ENCODE peak calls at places on chromosomes 3 and 15, in ten cellular contexts. D is activated naive CD8-positive, alpha-beta T cell treated with anti-CD3 and anti-CD28 coated beads, Interleukin-2, amount 10 ng/mL, durations not matched to agents 7 days and 5 days; U is CD4-positive, alpha-beta T cell; R is LoVo; C is cardiac fibroblast; X is endothelial cell; H is hypothalamus; G is NCI-H226; M is left ventricle myocardium inferior; B is IMR-90. K is an unnamed sample.

GRCh38 chr3:14131134-14131533 is 6.3 kb downstream of the TMEM43 start:
- DNase-seq in D (no peak), U (no peak), R (no peak), C (no peak), X (no peak), H (no peak), G (no peak), M (no peak), B (no peak), K (no peak)

GRCh38 chr3:20529911-20530310 is 343.9 kb upstream of the SGO1 start:
- DNase-seq in D (no peak), U (no peak), R (no peak), C (no peak), X (no peak), H (no peak), G (no peak), M (no peak), B (no peak), K (no peak)

GRCh38 chr3:122183893-122184590 is 574 bp downstream of the CASR start:
- DNase-seq in D (no peak), U (no peak), R (no peak), C (no peak), X (peak; percentile 5), H (no peak), G (no peak), M (no peak), B (no peak), K (peak; percentile 35)

GRCh38 chr3:6781103-6781502 is 79.8 kb upstream of the GRM7 start:
- DNase-seq in D (no peak), U (no peak), R (no peak), C (no peak), X (no peak), H (no peak), G (no peak), M (no peak), B (no peak), K (no peak)

GRCh38 chr15:31222769-31223345 is 103.8 kb upstream of the KLF13 start:
- DNase-seq in D (no peak), U (no peak), R (no peak), C (no peak), X (no peak), H (no peak), G (no peak), M (no peak), B (no peak), K (no peak)

GRCh38 chr15:90165659-90166489 is 35.3 kb upstream of the SEMA4B start:
- DNase-seq in D (no peak), U (no peak), R (peak; percentile 99), C (peak; percentile 98), X (no peak), H (no peak), G (peak; percentile 100), M (no peak), B (peak; percentile 100), K (peak; percentile 42)

GRCh38 chr3:40639006-40639405 is 114.2 kb downstream of the ZNF621 start:
- DNase-seq in D (no peak), U (no peak), R (no peak), C (no peak), X (no peak), H (no peak), G (no peak), M (no peak), B (no peak), K (no peak)

GRCh38 chr3:132134611-132135010 is 99.8 kb upstream of the CPNE4 start:
- DNase-seq in D (no peak), U (no peak), R (no peak), C (peak; percentile 93), X (no peak), H (no peak), G (peak; percentile 88), M (no peak), B (peak; percentile 95), K (no peak)

GRCh38 chr3:66107855-66108254 is 69.1 kb upstream of the MAGI1 start:
- DNase-seq in D (no peak), U (no peak), R (no peak), C (peak; percentile 89), X (no peak), H (no peak), G (no peak), M (no peak), B (peak; percentile 50), K (peak; percentile 73)

GRCh38 chr3:127777861-127778711 is 44.2 kb downstream of the MGLL start:
- DNase-seq in D (no peak), U (no peak), R (peak; percentile 19), C (no peak), X (no peak), H (no peak), G (no peak), M (no peak), B (no peak), K (no peak)

GRCh38 chr15:44193651-44194396 is 1.2 kb downstream of the FRMD5 start:
- DNase-seq in D (no peak), U (no peak), R (peak; percentile 9), C (peak; percentile 51), X (peak; percentile 7), H (no peak), G (peak; percentile 51), M (no peak), B (peak; percentile 55), K (peak; percentile 47)

GRCh38 chr15:39079296-39079834 is 501.5 kb upstream of the THBS1 start:
- DNase-seq in D (no peak), U (no peak), R (peak; percentile 26), C (peak; percentile 77), X (no peak), H (no peak), G (peak; percentile 82), M (no peak), B (peak; percentile 94), K (no peak)

GRCh38 chr15:78320173-78320572 is 20.0 kb upstream of the CRABP1 start:
- DNase-seq in D (no peak), U (no peak), R (no peak), C (no peak), X (no peak), H (no peak), G (no peak), M (no peak), B (no peak), K (no peak)

GRCh38 chr15:20295238-20295811 is 246.3 kb downstream of the GOLGA6L6 start:
- DNase-seq in D (no peak), U (no peak), R (no peak), C (no peak), X (no peak), H (no peak), G (no peak), M (no peak), B (no peak), K (no peak)

GRCh38 chr3:72722930-72723726 is 125.1 kb downstream of the SHQ1 start:
- DNase-seq in D (no peak), U (no peak), R (no peak), C (peak; percentile 67), X (no peak), H (no peak), G (no peak), M (peak; percentile 23), B (peak; percentile 73), K (no peak)

GRCh38 chr15:33860749-33861148 is 107.5 kb upstream of the CHRM5 start:
- DNase-seq in D (no peak), U (no peak), R (no peak), C (peak; percentile 70), X (no peak), H (no peak), G (peak; percentile 52), M (no peak), B (peak; percentile 61), K (no peak)

GRCh38 chr3:135807879-135808278 is 157.6 kb upstream of the PPP2R3A start:
- DNase-seq in D (no peak), U (no peak), R (no peak), C (no peak), X (no peak), H (no peak), G (no peak), M (no peak), B (no peak), K (no peak)

GRCh38 chr3:46664971-46665762 is 28.3 kb downstream of the ALS2CL start:
- DNase-seq in D (no peak), U (no peak), R (no peak), C (no peak), X (no peak), H (no peak), G (no peak), M (peak; percentile 52), B (peak; percentile 13), K (peak; percentile 4)

GRCh38 chr15:73601449-73602425 is 31.5 kb downstream of the NPTN start:
- DNase-seq in D (no peak), U (no peak), R (no peak), C (peak; percentile 78), X (peak; percentile 23), H (no peak), G (peak; percentile 44), M (peak; percentile 23), B (peak; percentile 61), K (no peak)